ENCODE peak calls at places on chromosome 16, in seven cellular contexts. X is anterior cingulate cortex; N is amniotic epithelial cell; U is AG09319; D is activated T-cell treated with anti-CD3 and anti-CD28 coated beads for 48 hours; K is stimulated activated CD4-positive, alpha-beta T cell treated with anti-CD3 and anti-CD28 coated beads, Interleukin-2, amount 100 ng/mL, for 48 hours; F is cardiac fibroblast. L is an unnamed sample.

GRCh38 chr16:81838794-81839193 is 59.7 kb downstream of the PLCG2 start:
- DNase-seq in K (no peak), D (no peak), N (no peak), F (no peak), X (no peak), U (no peak), L (peak; percentile 80)

GRCh38 chr16:1221628-1222552 is 3.2 kb downstream of the TPSG1 start:
- DNase-seq in D (no peak), U (no peak), K (no peak), F (no peak), X (no peak), N (peak; percentile 28), L (no peak)

GRCh38 chr16:57653936-57654335 is 14.2 kb upstream of the ADGRG3 start:
- DNase-seq in U (no peak), K (no peak), N (peak; percentile 73), D (no peak), F (peak; percentile 31), X (no peak), L (no peak)

GRCh38 chr16:87834015-87834667 is 35.2 kb downstream of the SLC7A5 start:
- DNase-seq in X (no peak), D (no peak), N (no peak), U (no peak), K (no peak), F (no peak), L (no peak)

GRCh38 chr16:29316673-29317237 is 89.8 kb downstream of the NPIPB11 start:
- DNase-seq in U (no peak), F (no peak), D (no peak), N (no peak), K (no peak), X (no peak), L (no peak)

GRCh38 chr16:83338138-83338537 is 469.6 kb upstream of the HSBP1 start:
- DNase-seq in F (peak; percentile 49), X (no peak), D (no peak), U (no peak), K (no peak), N (no peak), L (no peak)

GRCh38 chr16:48246066-48246465 is 1.3 kb downstream of the ABCC11 start:
- DNase-seq in F (peak; percentile 47), X (no peak), K (no peak), U (no peak), N (peak; percentile 8), D (no peak), L (no peak)

GRCh38 chr16:89490386-89491237 is at the start of gene ANKRD11:
- DNase-seq in D (peak; percentile 98), K (peak; percentile 96), F (peak; percentile 100), U (peak; percentile 99), X (peak; percentile 97), N (peak; percentile 100), L (peak; percentile 100)

GRCh38 chr16:74466872-74467271 is 45.6 kb upstream of the CLEC18B start:
- DNase-seq in F (no peak), U (no peak), D (no peak), X (no peak), N (no peak), K (no peak), L (no peak)

GRCh38 chr16:5490499-5490898 is 392.9 kb upstream of the EEF2KMT start:
- DNase-seq in K (peak; percentile 25), N (no peak), U (no peak), X (peak; percentile 46), D (peak; percentile 23), F (no peak), L (peak; percentile 2)

GRCh38 chr16:88807626-88808453 is 3.9 kb downstream of the APRT start:
- DNase-seq in X (no peak), K (no peak), U (no peak), N (no peak), F (no peak), D (no peak), L (no peak)

GRCh38 chr16:57038151-57038550 is 48.8 kb downstream of the NLRC5 start:
- DNase-seq in X (no peak), K (no peak), N (peak; percentile 72), U (no peak), F (peak; percentile 29), D (no peak), L (peak; percentile 82)

GRCh38 chr16:79415983-79416641 is 184.4 kb downstream of the MAF start:
- DNase-seq in U (no peak), N (no peak), F (no peak), X (no peak), K (no peak), D (no peak), L (no peak)

GRCh38 chr16:15552507-15552906 is 90.4 kb downstream of the MARF1 start:
- DNase-seq in F (no peak), U (no peak), D (no peak), N (peak; percentile 29), X (no peak), K (no peak), L (no peak)

GRCh38 chr16:56451753-56452689 is 667 bp downstream of the OGFOD1 start:
- DNase-seq in D (no peak), X (no peak), F (peak; percentile 24), N (peak; percentile 32), K (no peak), U (no peak), L (peak; percentile 61)

GRCh38 chr16:24652209-24652712 is 77.2 kb upstream of the TNRC6A start:
- DNase-seq in N (no peak), U (no peak), F (no peak), K (no peak), D (no peak), X (no peak), L (no peak)

GRCh38 chr16:29791845-29792797 is 1.6 kb downstream of the KIF22 start:
- DNase-seq in D (no peak), X (no peak), F (no peak), U (no peak), N (no peak), K (no peak), L (no peak)

GRCh38 chr16:1613728-1614225 is 1.6 kb downstream of the CRAMP1 start:
- DNase-seq in F (no peak), X (no peak), D (no peak), U (no peak), N (peak; percentile 14), K (no peak), L (peak; percentile 29)

GRCh38 chr16:51994597-51994996 is 552.3 kb downstream of the TOX3 start:
- DNase-seq in N (no peak), X (no peak), F (no peak), K (no peak), D (no peak), U (no peak), L (peak; percentile 25)

GRCh38 chr16:54651440-54651839 is 279.2 kb upstream of the IRX5 start:
- DNase-seq in U (no peak), N (no peak), K (no peak), X (no peak), F (no peak), D (no peak), L (no peak)

GRCh38 chr16:67516296-67517177 is 12.1 kb upstream of the RIPOR1 start:
- DNase-seq in X (no peak), D (no peak), N (peak; percentile 86), F (peak; percentile 54), U (no peak), K (no peak), L (peak; percentile 81)

GRCh38 chr16:69329369-69330285 is 761 bp downstream of the PDF start:
- DNase-seq in D (no peak), U (no peak), F (no peak), X (no peak), N (no peak), K (peak; percentile 41), L (peak; percentile 52)

GRCh38 chr16:88070341-88070740 is 119.1 kb downstream of the BANP start:
- DNase-seq in K (no peak), D (no peak), X (no peak), U (no peak), F (no peak), N (no peak), L (no peak)

GRCh38 chr16:57504001-57504400 is 17.7 kb upstream of the DOK4 start:
- DNase-seq in X (no peak), D (no peak), U (no peak), F (no peak), K (no peak), N (no peak), L (no peak)

GRCh38 chr16:86519649-86520316 is 9.5 kb downstream of the FOXF1 start:
- DNase-seq in U (no peak), N (peak; percentile 43), X (peak; percentile 37), D (no peak), K (peak; percentile 48), F (peak; percentile 55), L (peak; percentile 75)

GRCh38 chr16:1144476-1145382 is 8.2 kb upstream of the CACNA1H start:
- DNase-seq in F (no peak), N (no peak), D (no peak), X (no peak), K (no peak), U (no peak), L (no peak)

GRCh38 chr16:1458977-1459341 is 14.6 kb upstream of the CCDC154 start:
- DNase-seq in U (no peak), N (no peak), F (no peak), X (no peak), K (no peak), D (no peak), L (no peak)

GRCh38 chr16:8537691-8538342 is 52.5 kb downstream of the TMEM114 start:
- DNase-seq in N (no peak), D (no peak), X (no peak), F (no peak), U (no peak), K (no peak), L (no peak)

GRCh38 chr16:81221731-81222130 is 16.8 kb upstream of the BCO1 start:
- DNase-seq in N (no peak), D (no peak), K (no peak), U (no peak), X (no peak), F (no peak), L (no peak)

GRCh38 chr16:89005201-89006035 is 28.4 kb upstream of the CBFA2T3 start:
- DNase-seq in U (no peak), K (no peak), F (no peak), X (no peak), D (no peak), N (no peak), L (no peak)

GRCh38 chr16:2963074-2963610 is 933 bp upstream of the KREMEN2 start:
- DNase-seq in U (no peak), F (no peak), D (no peak), K (no peak), X (no peak), N (no peak), L (no peak)

GRCh38 chr16:35391328-35391727 is 1931.9 kb downstream of the TP53TG3F start:
- DNase-seq in K (peak; percentile 29), F (peak; percentile 39), X (peak; percentile 3), U (no peak), N (peak; percentile 14), D (peak; percentile 3), L (peak; percentile 30)

GRCh38 chr16:20911361-20911760 is 10.8 kb downstream of the LYRM1 start:
- DNase-seq in F (peak; percentile 42), X (no peak), K (no peak), U (no peak), N (no peak), D (no peak), L (peak; percentile 84)

GRCh38 chr16:21033264-21033663 is 117.4 kb downstream of the DNAH3 start:
- DNase-seq in K (no peak), F (no peak), U (no peak), D (no peak), N (no peak), X (no peak), L (no peak)

GRCh38 chr16:67248401-67249177 is at the start of gene SLC9A5:
- DNase-seq in N (no peak), U (no peak), X (no peak), D (peak; percentile 29), K (peak; percentile 37), F (no peak), L (peak; percentile 57)

GRCh38 chr16:9152649-9153501 is 61.4 kb downstream of the HAPSTR1 start:
- DNase-seq in X (no peak), N (no peak), U (no peak), F (no peak), D (no peak), K (no peak), L (no peak)

GRCh38 chr16:56742030-56742984 is 12.4 kb downstream of the NUP93 start:
- DNase-seq in K (no peak), N (peak; percentile 84), U (peak; percentile 40), D (no peak), F (peak; percentile 64), X (no peak), L (peak; percentile 94)

GRCh38 chr16:85421338-85422123 is 191.6 kb upstream of the GSE1 start:
- DNase-seq in U (no peak), X (no peak), F (no peak), D (no peak), K (no peak), N (no peak), L (no peak)

L was measured in ELR.